ENCODE peak calls at places on chromosome 3, in five cellular contexts. F is heart right ventricle, Z is dorsolateral prefrontal cortex, A is foreskin fibroblast, C is heart left ventricle. M is an unnamed sample.

GRCh38 chr3:73216310-73216709 is 154.9 kb downstream of the EBLN2 start:
- DNase-seq in F (no peak), Z (no peak), A (no peak), C (no peak), M (no peak)

GRCh38 chr3:179719048-179719734 is 66.4 kb downstream of the USP13 start:
- DNase-seq in F (no peak), Z (no peak), A (no peak), C (no peak), M (no peak)

GRCh38 chr3:167203062-167203461 is 177.0 kb downstream of the ZBBX start:
- DNase-seq in F (no peak), Z (no peak), A (no peak), C (no peak), M (no peak)

GRCh38 chr3:69462022-69462825 is 76.3 kb upstream of the FRMD4B start:
- DNase-seq in F (no peak), Z (no peak), A (no peak), C (no peak), M (no peak)

GRCh38 chr3:195761503-195762248 is 40.9 kb downstream of the MUC20 start:
- DNase-seq in F (no peak), Z (no peak), A (no peak), C (no peak), M (no peak)

GRCh38 chr3:134242649-134243637 is 7.7 kb downstream of the RYK start:
- DNase-seq in F (no peak), Z (no peak), A (peak), C (no peak), M (no peak)

GRCh38 chr3:195425849-195426248 is 17.0 kb downstream of the ACAP2 start:
- DNase-seq in F (no peak), Z (no peak), A (no peak), C (no peak), M (no peak)

GRCh38 chr3:186432189-186432588 is 70.2 kb upstream of the DGKG start:
- DNase-seq in F (no peak), Z (no peak), A (peak), C (no peak), M (no peak)

GRCh38 chr3:105232536-105232935 is 134.2 kb upstream of the ALCAM start:
- DNase-seq in F (no peak), Z (no peak), A (no peak), C (no peak), M (no peak)

GRCh38 chr3:150078983-150079739 is 108.5 kb upstream of the PFN2 start:
- DNase-seq in F (no peak), Z (peak), A (peak), C (no peak), M (no peak)

GRCh38 chr3:189282751-189283150 is 111.0 kb downstream of the TPRG1 start:
- DNase-seq in F (no peak), Z (no peak), A (no peak), C (no peak), M (no peak)

GRCh38 chr3:101635954-101636798 is 40.8 kb downstream of the ZBTB11 start:
- DNase-seq in F (peak), Z (peak), A (peak), C (peak), M (peak)

GRCh38 chr3:29693863-29694262 is 413.0 kb downstream of the RBMS3 start:
- DNase-seq in F (no peak), Z (no peak), A (peak), C (no peak), M (no peak)

GRCh38 chr3:123341871-123342630 is 106.8 kb downstream of the ADCY5 start:
- DNase-seq in F (no peak), Z (no peak), A (no peak), C (no peak), M (peak)

GRCh38 chr3:184543256-184543655 is 18.3 kb upstream of the EPHB3 start:
- DNase-seq in F (no peak), Z (no peak), A (peak), C (no peak), M (no peak)

GRCh38 chr3:66001626-66002025 is 37.1 kb downstream of the MAGI1 start:
- DNase-seq in F (no peak), Z (no peak), A (no peak), C (no peak), M (no peak)

GRCh38 chr3:58167431-58168351 is 43.1 kb downstream of the DNASE1L3 start:
- DNase-seq in F (peak), Z (peak), A (peak), C (peak), M (peak)

GRCh38 chr3:32297366-32297765 is 58.9 kb downstream of the CMTM8 start:
- DNase-seq in F (no peak), Z (no peak), A (no peak), C (no peak), M (no peak)

GRCh38 chr3:126494204-126494603 is 18.5 kb upstream of the ZXDC start:
- DNase-seq in F (no peak), Z (no peak), A (peak), C (no peak), M (no peak)

GRCh38 chr3:122691195-122691594 is 10.6 kb downstream of the PARP14 start:
- DNase-seq in F (no peak), Z (no peak), A (peak), C (no peak), M (no peak)

GRCh38 chr3:159829056-159829995 is 159.3 kb upstream of the IL12A start:
- DNase-seq in F (no peak), Z (peak), A (peak), C (peak), M (no peak)

M was measured in ovary.